ENCODE peak calls at places on chromosomes 5 and 9, in nine cellular contexts. U, K, L, Z, X, Q, G, V and J are unnamed samples.

GRCh38 chr5:151020304-151021031 is at the start of gene GPX3:
- DNase-seq in U (no peak), K (peak), L (peak), Z (peak), X (peak), Q (peak), G (peak), V (peak), J (no peak)

GRCh38 chr9:129318121-129319075 is 140.3 kb upstream of the IER5L start:
- DNase-seq in U (no peak), K (no peak), L (no peak), Z (peak), X (peak), Q (no peak), G (no peak), V (peak), J (peak)

GRCh38 chr5:179731791-179732411 is 721 bp upstream of the MAML1 start:
- DNase-seq in U (peak), K (no peak), L (peak), Z (peak), X (no peak), Q (peak), G (peak), V (peak), J (no peak)

GRCh38 chr5:59275537-59276276 is 617.8 kb downstream of the PDE4D start:
- DNase-seq in U (no peak), K (peak), L (peak), Z (no peak), X (no peak), Q (peak), G (peak), V (peak), J (no peak)

GRCh38 chr9:128276574-128277270 is 646 bp downstream of the SWI5 start:
- DNase-seq in U (peak), K (no peak), L (peak), Z (peak), X (no peak), Q (peak), G (peak), V (peak), J (no peak)

GRCh38 chr5:143511736-143512135 is 108.2 kb upstream of the NR3C1 start:
- DNase-seq in U (no peak), K (no peak), L (no peak), Z (no peak), X (no peak), Q (no peak), G (no peak), V (no peak), J (no peak)

GRCh38 chr5:34762321-34762871 is 76.6 kb upstream of the TTC23L start:
- DNase-seq in U (no peak), K (no peak), L (no peak), Z (no peak), X (no peak), Q (peak), G (no peak), V (peak), J (no peak)

GRCh38 chr5:112692472-112692871 is 45.2 kb upstream of the APC start:
- DNase-seq in U (peak), K (no peak), L (no peak), Z (no peak), X (no peak), Q (no peak), G (no peak), V (no peak), J (no peak)

GRCh38 chr9:106970976-106971457 is 108.1 kb downstream of the ZNF462 start:
- DNase-seq in U (no peak), K (no peak), L (no peak), Z (no peak), X (no peak), Q (peak), G (no peak), V (no peak), J (no peak)

GRCh38 chr9:107263289-107263688 is 19.8 kb upstream of the RAD23B start:
- DNase-seq in U (no peak), K (no peak), L (no peak), Z (no peak), X (no peak), Q (no peak), G (no peak), V (no peak), J (no peak)

GRCh38 chr9:75041041-75041440 is 12.9 kb upstream of the CARNMT1 start:
- DNase-seq in U (no peak), K (no peak), L (no peak), Z (no peak), X (no peak), Q (no peak), G (no peak), V (no peak), J (no peak)

GRCh38 chr5:150299571-150300327 is 3.0 kb downstream of the ARSI start:
- DNase-seq in U (no peak), K (no peak), L (no peak), Z (no peak), X (no peak), Q (no peak), G (no peak), V (peak), J (no peak)

GRCh38 chr9:19513671-19514275 is 105.0 kb downstream of the ACER2 start:
- DNase-seq in U (no peak), K (no peak), L (no peak), Z (no peak), X (no peak), Q (peak), G (no peak), V (peak), J (no peak)

GRCh38 chr5:34706084-34706483 is 50.0 kb downstream of the RAI14 start:
- DNase-seq in U (no peak), K (no peak), L (no peak), Z (no peak), X (no peak), Q (no peak), G (no peak), V (no peak), J (no peak)

GRCh38 chr9:72445291-72446000 is 76.0 kb upstream of the TMC1 start:
- DNase-seq in U (no peak), K (no peak), L (no peak), Z (no peak), X (no peak), Q (peak), G (no peak), V (no peak), J (no peak)

GRCh38 chr5:82107277-82107676 is 135.5 kb downstream of the ATG10 start:
- DNase-seq in U (peak), K (peak), L (no peak), Z (no peak), X (no peak), Q (peak), G (no peak), V (peak), J (no peak)

GRCh38 chr5:139391570-139392323 is 2.0 kb upstream of the MZB1 start:
- DNase-seq in U (peak), K (peak), L (peak), Z (no peak), X (no peak), Q (no peak), G (no peak), V (no peak), J (peak)

GRCh38 chr5:115169392-115170127 is at the start of gene TRIM36:
- DNase-seq in U (peak), K (peak), L (peak), Z (peak), X (peak), Q (peak), G (peak), V (peak), J (peak)

GRCh38 chr5:143569722-143570567 is 166.5 kb upstream of the NR3C1 start:
- DNase-seq in U (no peak), K (no peak), L (no peak), Z (no peak), X (no peak), Q (no peak), G (no peak), V (no peak), J (no peak)

GRCh38 chr9:17246770-17247169 is 111.9 kb downstream of the CNTLN start:
- DNase-seq in U (no peak), K (no peak), L (no peak), Z (no peak), X (no peak), Q (no peak), G (no peak), V (no peak), J (no peak)

GRCh38 chr9:135701067-135701967 is 668 bp upstream of the KCNT1 start:
- DNase-seq in U (no peak), K (no peak), L (peak), Z (peak), X (no peak), Q (no peak), G (no peak), V (no peak), J (no peak)

GRCh38 chr5:148209151-148209550 is 6.3 kb downstream of the SPINK6 start:
- DNase-seq in U (no peak), K (no peak), L (no peak), Z (no peak), X (no peak), Q (no peak), G (no peak), V (no peak), J (no peak)

DNA sequence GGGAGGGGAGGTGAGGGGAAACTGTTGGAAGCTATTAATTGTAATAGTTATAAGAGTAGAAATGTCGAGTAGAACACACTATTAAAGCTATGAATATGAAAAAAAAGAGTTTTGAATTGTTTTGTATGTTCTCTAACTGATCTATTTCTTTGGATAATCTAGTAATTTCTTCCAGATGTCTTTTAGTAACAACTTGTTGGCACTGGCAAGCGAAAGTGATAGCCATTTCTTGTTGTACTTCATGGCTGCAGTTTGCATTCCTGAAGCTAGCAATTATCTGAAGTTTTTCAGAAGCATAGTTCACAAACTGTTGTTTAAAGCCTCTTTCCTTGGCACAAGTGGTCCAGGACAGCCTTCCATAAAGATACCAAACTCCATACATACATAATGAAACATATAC is 49.4 kb upstream of the SPATA31C2 start:
- DNase-seq in U (no peak), K (no peak), L (no peak), Z (no peak), X (no peak), Q (peak), G (no peak), V (peak), J (no peak)
- TF ChIP-seq CTCF in U (no peak), K (no peak), L (no peak), Z (no peak), X (no peak), Q (no peak), G (no peak), V (no peak), J (no peak)

GRCh38 chr9:126583134-126583760 is 30.5 kb upstream of the LMX1B start:
- DNase-seq in U (no peak), K (no peak), L (no peak), Z (no peak), X (no peak), Q (no peak), G (no peak), V (no peak), J (no peak)
- TF ChIP-seq CTCF in U (no peak), K (no peak), L (no peak), Z (no peak), X (no peak), Q (peak), G (no peak), V (no peak), J (no peak)

GRCh38 chr5:134738133-134738962 is at the start of gene CAMLG:
- DNase-seq in U (peak), K (peak), L (peak), Z (peak), X (peak), Q (peak), G (peak), V (peak), J (peak)

GRCh38 chr5:134736173-134736812 is 2.1 kb upstream of the CAMLG start:
- DNase-seq in U (no peak), K (no peak), L (no peak), Z (no peak), X (no peak), Q (no peak), G (no peak), V (no peak), J (no peak)

GRCh38 chr5:134742134-134742533 is 3.8 kb downstream of the CAMLG start:
- DNase-seq in U (no peak), K (no peak), L (no peak), Z (no peak), X (no peak), Q (no peak), G (no peak), V (no peak), J (no peak)

GRCh38 chr5:134741052-134741451 is 2.7 kb downstream of the CAMLG start:
- DNase-seq in U (no peak), K (no peak), L (no peak), Z (no peak), X (no peak), Q (no peak), G (no peak), V (no peak), J (peak)

DNA sequence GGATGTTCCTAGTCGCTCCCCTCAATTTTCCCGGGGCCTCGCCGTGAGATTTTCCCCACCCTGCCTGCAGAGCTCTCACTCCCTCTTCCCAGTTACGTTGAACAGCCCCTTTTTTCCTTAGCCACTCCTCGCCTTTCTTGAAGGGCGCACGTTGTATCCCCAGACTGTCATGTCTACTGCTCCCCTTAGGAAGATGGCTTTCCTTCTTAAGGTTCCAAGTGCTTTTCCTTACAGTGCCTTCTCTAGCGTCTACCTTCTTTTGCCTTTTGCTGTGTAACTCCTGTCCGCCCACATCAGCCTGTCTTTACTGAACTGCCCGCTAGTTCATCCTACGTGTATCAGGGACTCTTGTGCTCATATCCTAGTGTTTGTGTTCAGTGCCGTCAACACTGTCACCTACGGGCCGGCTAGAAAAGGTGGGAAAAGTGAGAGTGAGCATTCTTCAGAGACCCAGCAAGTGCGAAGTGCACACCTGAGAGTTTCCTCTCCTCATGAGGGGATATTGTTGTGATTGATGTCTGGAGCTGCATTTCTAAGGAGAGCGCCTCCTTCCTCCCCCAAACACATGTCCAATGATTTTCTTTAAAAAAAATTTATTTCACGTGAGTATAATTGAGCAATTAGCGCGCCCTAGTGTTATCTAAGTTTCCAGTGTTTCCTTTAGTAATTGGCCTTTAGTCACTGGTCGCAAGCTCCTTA is 764 bp downstream of the CAMLG start:
- DNase-seq in U (peak), K (peak), L (peak), Z (no peak), X (no peak), Q (peak), G (no peak), V (peak), J (peak)
- TF ChIP-seq CTCF in U (peak), K (peak), L (no peak), Z (no peak), X (peak), Q (peak), G (no peak), V (peak), J (peak)

GRCh38 chr5:132489051-132489770 is 1.4 kb downstream of the IRF1 start:
- DNase-seq in U (peak), K (no peak), L (no peak), Z (peak), X (peak), Q (no peak), G (no peak), V (no peak), J (no peak)

GRCh38 chr5:132488590-132488989 is 2.0 kb downstream of the IRF1 start:
- DNase-seq in U (no peak), K (no peak), L (no peak), Z (no peak), X (no peak), Q (no peak), G (no peak), V (no peak), J (no peak)

GRCh38 chr5:132491368-132492364 is 1.1 kb upstream of the IRF1 start:
- DNase-seq in U (peak), K (no peak), L (no peak), Z (peak), X (peak), Q (no peak), G (peak), V (no peak), J (no peak)

GRCh38 chr5:132490484-132491367 is at the start of gene IRF1:
- DNase-seq in U (peak), K (peak), L (peak), Z (peak), X (peak), Q (peak), G (peak), V (peak), J (no peak)

GRCh38 chr5:132489871-132490483 is 596 bp downstream of the IRF1 start:
- DNase-seq in U (peak), K (peak), L (no peak), Z (peak), X (peak), Q (peak), G (peak), V (peak), J (no peak)
- TF ChIP-seq CTCF in U (no peak), K (peak), L (peak), Z (no peak), X (peak), Q (peak), G (no peak), V (no peak), J (no peak)

GRCh38 chr9:21473236-21473635 is 8.9 kb downstream of the IFNE start:
- DNase-seq in U (no peak), K (no peak), L (no peak), Z (no peak), X (no peak), Q (peak), G (no peak), V (no peak), J (no peak)
- TF ChIP-seq CTCF in U (no peak), K (peak), L (no peak), Z (no peak), X (peak), Q (peak), G (no peak), V (peak), J (peak)

GRCh38 chr9:88661759-88662158 is 126.8 kb downstream of the NXNL2 start:
- DNase-seq in U (no peak), K (peak), L (no peak), Z (no peak), X (no peak), Q (peak), G (no peak), V (peak), J (no peak)
- TF ChIP-seq CTCF in U (no peak), K (peak), L (no peak), Z (no peak), X (no peak), Q (peak), G (no peak), V (no peak), J (peak)